ENCODE peak calls at places on chromosomes 6 and 20, in four cellular contexts. L, V, M and G are unnamed samples. For H3K36me3, the result is how much of the 10 kb centered on the place peaks cover.

GRCh38 chr6:6614096-6614964 is 25.8 kb downstream of the LY86 start:
- DNase-seq in L (no peak), V (peak), M (no peak), G (no peak)

GRCh38 chr20:34037121-34037520 is 43.4 kb downstream of the RALY start:
- DNase-seq in M (no peak), L (no peak), V (peak), G (no peak)

GRCh38 chr6:136066005-136066404 is 184.1 kb downstream of the MTFR2 start:
- DNase-seq in L (no peak), V (no peak), M (no peak), G (no peak)

GRCh38 chr6:14189122-14189521 is 71.5 kb downstream of the CD83 start:
- DNase-seq in M (no peak), L (no peak), V (no peak), G (no peak)

GRCh38 chr6:142542704-142543233 is 241.0 kb downstream of the ADGRG6 start:
- DNase-seq in L (peak), V (peak), M (no peak), G (peak)

GRCh38 chr6:125066140-125066539 is 87.4 kb upstream of the TPD52L1 start:
- DNase-seq in V (no peak), L (no peak), M (no peak), G (no peak)

GRCh38 chr6:156828280-156828703 is 51.1 kb downstream of the ARID1B start:
- DNase-seq in V (peak), L (no peak), M (no peak), G (no peak)

GRCh38 chr6:15249371-15250019 is 3.6 kb downstream of the JARID2 start:
- DNase-seq in V (no peak), L (no peak), M (no peak), G (no peak)

GRCh38 chr6:119313937-119314893 is 35.3 kb downstream of the MAN1A1 start:
- DNase-seq in L (no peak), V (no peak), M (no peak), G (no peak)

GRCh38 chr6:68008445-68008844 is 626.6 kb upstream of the ADGRB3 start:
- DNase-seq in M (no peak), V (no peak), L (no peak), G (no peak)

GRCh38 chr6:10412165-10412947 is 2.5 kb downstream of the TFAP2A start:
- DNase-seq in M (no peak), V (peak), L (no peak), G (no peak)

GRCh38 chr6:129686941-129687627 is 22.9 kb downstream of the ARHGAP18 start:
- DNase-seq in V (no peak), M (no peak), L (no peak), G (no peak)

GRCh38 chr20:45138451-45139300 is 14.4 kb upstream of the WFDC12 start:
- DNase-seq in L (no peak), V (no peak), M (peak), G (peak)

GRCh38 chr6:124960757-124961467 is 1.3 kb upstream of the RNF217 start:
- DNase-seq in L (no peak), M (no peak), V (no peak), G (no peak)

GRCh38 chr6:28587011-28587745 is 61.5 kb downstream of the GPX5 start:
- DNase-seq in L (no peak), M (no peak), V (peak), G (no peak)

GRCh38 chr6:17473554-17473953 is 80.2 kb downstream of the CAP2 start:
- DNase-seq in L (no peak), M (no peak), V (no peak), G (no peak)

GRCh38 chr6:30670760-30671527 is 1.9 kb downstream of the DHX16 start:
- DNase-seq in V (no peak), L (no peak), M (no peak), G (no peak)

GRCh38 chr6:81613606-81614005 is 138.9 kb downstream of the TENT5A start:
- DNase-seq in V (no peak), L (no peak), M (no peak), G (no peak)

GRCh38 chr20:8315639-8316573 is 183.8 kb downstream of the PLCB1 start:
- DNase-seq in L (no peak), V (no peak), M (no peak), G (no peak)

GRCh38 chr6:138410972-138411667 is 7.1 kb downstream of the HEBP2 start:
- DNase-seq in V (no peak), M (no peak), L (no peak), G (no peak)

GRCh38 chr6:139638179-139638872 is 263.9 kb upstream of the CITED2 start:
- DNase-seq in M (no peak), L (no peak), V (no peak), G (no peak)

GRCh38 chr6:44534291-44534690 is 146.8 kb downstream of the CDC5L start:
- DNase-seq in M (no peak), L (no peak), V (no peak), G (no peak)

GRCh38 chr6:28709478-28710349 is 184.0 kb downstream of the GPX5 start:
- DNase-seq in V (no peak), L (no peak), M (peak), G (no peak)

GRCh38 chr6:36834576-36835293 is 4.5 kb downstream of the CPNE5 start:
- DNase-seq in M (peak), L (no peak), V (no peak), G (no peak)

GRCh38 chr6:155107432-155108069 is 112.4 kb downstream of the TIAM2 start:
- DNase-seq in L (no peak), M (no peak), V (no peak), G (no peak)

GRCh38 chr6:26501482-26501986 is 1.4 kb downstream of the BTN1A1 start:
- DNase-seq in L (peak), M (no peak), V (peak), G (no peak)

GRCh38 chr6:164897523-164898094 is 411.8 kb downstream of the C6orf118 start:
- DNase-seq in V (no peak), M (no peak), L (no peak), G (no peak)

GRCh38 chr20:36153754-36154695 is 515 bp upstream of the EPB41L1 start:
- DNase-seq in M (peak), L (peak), V (peak), G (peak)

GRCh38 chr20:46559685-46560440 is 9.4 kb upstream of the OCSTAMP start:
- DNase-seq in M (no peak), L (no peak), V (no peak), G (no peak)
- TF ChIP-seq CTCF in M (peak), L (no peak), V (no peak), G (no peak)

GRCh38 chr6:109292420-109292819 is 89.8 kb downstream of the CD164 start:
- DNase-seq in V (no peak), L (no peak), M (peak), G (no peak)

GRCh38 chr6:109291893-109292292 is 90.4 kb downstream of the CD164 start:
- DNase-seq in M (no peak), L (no peak), V (no peak), G (no peak)

GRCh38 chr6:109292983-109293586 is 89.2 kb downstream of the CD164 start:
- DNase-seq in L (no peak), M (no peak), V (no peak), G (no peak)

GRCh38 chr6:109295109-109295765 is 87.0 kb downstream of the CD164 start:
- DNase-seq in V (no peak), L (no peak), M (no peak), G (no peak)

DNA sequence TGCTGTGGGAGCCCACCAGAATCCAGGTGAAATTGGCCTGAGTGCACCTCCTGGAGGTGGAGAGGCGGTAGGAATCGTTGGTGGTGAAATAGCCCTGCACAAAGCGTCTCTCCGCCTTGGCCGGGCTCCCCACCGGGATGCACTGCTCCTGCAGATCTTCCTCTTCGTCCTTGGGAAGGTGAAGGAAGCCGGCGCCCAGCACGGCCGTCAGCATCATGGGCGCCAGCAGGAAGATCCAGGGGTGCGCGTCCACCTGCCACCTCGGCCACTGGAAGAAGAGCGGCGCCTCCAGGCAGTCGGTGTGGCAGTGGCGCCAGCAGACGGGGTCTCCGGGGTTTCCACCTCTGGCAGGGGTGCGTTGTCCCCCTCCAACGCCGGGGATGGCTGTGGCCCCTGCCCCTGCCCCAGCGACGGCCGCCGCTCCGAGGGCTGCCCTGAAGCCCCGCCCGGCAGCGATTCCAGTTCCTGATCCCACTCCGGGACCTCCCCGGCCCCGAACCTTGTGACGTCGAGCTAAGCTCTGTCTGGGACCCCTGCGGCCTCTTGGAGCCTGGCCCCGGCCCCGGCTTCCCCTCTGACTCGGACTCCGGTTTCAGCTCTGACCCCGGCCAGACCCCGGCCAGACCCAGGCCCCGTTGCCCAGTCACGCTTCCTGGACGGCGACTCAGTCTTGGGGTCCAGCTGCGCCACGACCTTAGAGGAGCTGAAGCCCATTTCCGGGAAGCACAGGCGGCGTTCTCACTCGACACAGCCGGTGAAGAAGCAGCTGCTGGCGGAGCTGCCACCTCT is 91.9 kb downstream of the CD164 start:
- DNase-seq in V (no peak), L (no peak), M (no peak), G (no peak)
- H3K36me3 ChIP-seq in V (under half), L (under half), M (under half), G (under half)

GRCh38 chr6:147769496-147770087 is 261.1 kb downstream of the SAMD5 start:
- DNase-seq in V (no peak), L (no peak), M (no peak), G (no peak)
- TF ChIP-seq EP300 in V (no peak), L (no peak), M (no peak), G (no peak)

GRCh38 chr20:62596921-62597320 is 45.4 kb upstream of the SLCO4A1 start:
- DNase-seq in V (no peak), L (no peak), M (no peak), G (no peak)
- TF ChIP-seq CTCF in V (no peak), L (no peak), M (no peak), G (no peak)

DNA sequence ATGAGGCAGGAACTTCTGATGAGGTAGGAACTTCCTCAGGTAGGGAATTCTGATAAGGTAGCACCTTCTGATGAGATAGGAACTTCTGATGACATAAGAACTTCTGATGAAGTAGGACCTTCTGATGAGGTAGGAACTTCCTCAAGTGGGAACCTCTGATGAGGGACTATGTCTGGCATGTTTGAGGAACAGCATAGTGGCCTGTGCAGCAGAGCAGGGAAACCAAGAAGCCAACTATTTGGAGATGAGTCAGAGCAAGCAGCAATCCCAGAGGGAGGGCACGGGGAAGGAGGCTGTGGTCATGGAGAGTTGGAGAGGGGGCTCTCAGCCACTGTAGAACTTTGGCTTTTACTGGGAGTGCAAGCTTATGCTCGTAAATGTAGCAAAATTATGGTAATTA is 132.4 kb downstream of the CFAP61 start:
- DNase-seq in L (no peak), V (no peak), M (no peak), G (no peak)
- H3K36me3 ChIP-seq in L (under half), V (under half), M (under half), G (under half)